ENCODE peak calls at places on chromosomes 6 and 20, in six cellular contexts. Y, D, U, R, T and F are unnamed samples. For H3K4me1, the result is how much of the 10 kb centered on the place peaks cover.

GRCh38 chr6:107555449-107555848 is 65.5 kb downstream of the SOBP start:
- DNase-seq in T (no peak), D (no peak), R (no peak), U (no peak), Y (no peak), F (no peak)

GRCh38 chr6:149249370-149250357 is 67.8 kb upstream of the TAB2 start:
- DNase-seq in T (no peak), Y (no peak), R (no peak), D (no peak), U (no peak), F (no peak)

GRCh38 chr6:132907915-132908314 is 93.5 kb downstream of the RPS12 start:
- DNase-seq in T (peak), D (no peak), Y (no peak), R (no peak), U (no peak), F (no peak)

GRCh38 chr6:1625352-1625773 is 15.6 kb downstream of the FOXC1 start:
- DNase-seq in U (no peak), Y (no peak), R (no peak), T (peak), D (no peak), F (no peak)

GRCh38 chr6:47853766-47854165 is 71.9 kb downstream of the OPN5 start:
- DNase-seq in T (no peak), R (no peak), U (no peak), D (no peak), Y (no peak), F (no peak)

GRCh38 chr6:153131037-153131981 is at the start of gene RGS17:
- DNase-seq in R (no peak), Y (peak), D (peak), U (peak), T (peak), F (no peak)

GRCh38 chr20:23049201-23049932 is at the start of gene THBD:
- DNase-seq in T (peak), D (peak), Y (peak), R (no peak), U (peak), F (peak)

GRCh38 chr6:53179961-53180651 is 31.5 kb upstream of the GCM1 start:
- DNase-seq in Y (no peak), D (no peak), R (no peak), U (peak), T (peak), F (no peak)

GRCh38 chr20:61926796-61927192 is 138.9 kb downstream of the TAF4 start:
- DNase-seq in U (no peak), Y (no peak), D (no peak), R (no peak), T (no peak), F (no peak)

GRCh38 chr6:27161946-27162603 is 85.4 kb upstream of the PRSS16 start:
- DNase-seq in R (no peak), D (no peak), Y (no peak), T (peak), U (no peak), F (no peak)

GRCh38 chr6:149044394-149044965 is 273.0 kb upstream of the TAB2 start:
- DNase-seq in D (no peak), R (no peak), U (no peak), Y (no peak), T (no peak), F (no peak)

GRCh38 chr6:9197726-9198125 is 762.4 kb upstream of the SLC35B3 start:
- DNase-seq in Y (no peak), U (no peak), R (no peak), D (no peak), T (no peak), F (no peak)

GRCh38 chr20:46823271-46823747 is 71.3 kb upstream of the EYA2 start:
- DNase-seq in T (peak), Y (no peak), U (no peak), D (no peak), R (no peak), F (no peak)

GRCh38 chr6:21500894-21501293 is 92.7 kb upstream of the SOX4 start:
- DNase-seq in D (no peak), T (no peak), Y (no peak), U (no peak), R (no peak), F (no peak)

GRCh38 chr20:57882451-57883161 is 172.8 kb upstream of the PMEPA1 start:
- DNase-seq in U (no peak), T (no peak), D (no peak), Y (no peak), R (no peak), F (no peak)

GRCh38 chr6:122832515-122833228 is 43.6 kb downstream of the SMPDL3A start:
- DNase-seq in D (no peak), T (no peak), Y (no peak), R (no peak), U (no peak), F (no peak)

GRCh38 chr6:108736832-108737231 is 111.4 kb upstream of the ARMC2 start:
- DNase-seq in Y (no peak), D (peak), U (no peak), R (no peak), T (peak), F (no peak)

GRCh38 chr6:170113141-170113540 is 177.7 kb downstream of the DLL1 start:
- DNase-seq in U (no peak), R (no peak), T (no peak), D (no peak), Y (no peak), F (no peak)

GRCh38 chr6:13413906-13414555 is 73.4 kb downstream of the GFOD1 start:
- DNase-seq in D (no peak), R (no peak), T (peak), Y (no peak), U (peak), F (peak)

GRCh38 chr20:54475334-54476287 is at the start of gene DOK5:
- DNase-seq in Y (no peak), D (peak), U (peak), T (peak), R (no peak), F (peak)

GRCh38 chr6:13902922-13903321 is 21.8 kb upstream of the RNF182 start:
- DNase-seq in R (no peak), U (no peak), D (no peak), T (no peak), Y (no peak), F (no peak)

GRCh38 chr6:27239258-27239657 is 8.2 kb upstream of the PRSS16 start:
- DNase-seq in R (no peak), Y (no peak), U (no peak), D (no peak), T (no peak), F (no peak)

GRCh38 chr6:108156938-108157233 is 8.9 kb upstream of the NR2E1 start:
- DNase-seq in R (no peak), Y (no peak), U (no peak), D (no peak), T (no peak), F (no peak)

GRCh38 chr20:13220194-13220856 is 749 bp upstream of the ISM1 start:
- DNase-seq in R (no peak), Y (peak), D (peak), U (peak), T (peak), F (no peak)

GRCh38 chr6:119224095-119224701 is 125.4 kb downstream of the MAN1A1 start:
- DNase-seq in U (no peak), T (no peak), D (no peak), R (no peak), Y (no peak), F (no peak)

GRCh38 chr6:40874495-40874894 is 164.5 kb downstream of the UNC5CL start:
- DNase-seq in Y (no peak), R (no peak), D (peak), U (no peak), T (no peak), F (no peak)

GRCh38 chr6:37653933-37654565 is 43.6 kb downstream of the MDGA1 start:
- DNase-seq in R (peak), Y (no peak), U (no peak), T (peak), D (peak), F (no peak)

GRCh38 chr6:722608-723007 is 29.7 kb upstream of the EXOC2 start:
- DNase-seq in T (peak), Y (no peak), R (no peak), D (no peak), U (no peak), F (no peak)

GRCh38 chr6:40376113-40376650 is 211.0 kb downstream of the LRFN2 start:
- DNase-seq in R (no peak), Y (no peak), D (no peak), U (no peak), T (no peak), F (peak)

GRCh38 chr6:7172605-7173185 is 64.9 kb downstream of the RREB1 start:
- DNase-seq in T (peak), D (no peak), R (no peak), U (no peak), Y (no peak), F (no peak)

GRCh38 chr6:7170117-7170732 is 62.5 kb downstream of the RREB1 start:
- DNase-seq in Y (no peak), R (no peak), D (no peak), T (no peak), U (no peak), F (no peak)

GRCh38 chr6:7169296-7169721 is 61.5 kb downstream of the RREB1 start:
- DNase-seq in Y (no peak), T (peak), U (peak), D (no peak), R (no peak), F (peak)

GRCh38 chr6:7171733-7172132 is 64.0 kb downstream of the RREB1 start:
- DNase-seq in Y (no peak), D (no peak), R (no peak), T (no peak), U (no peak), F (no peak)

GRCh38 chr6:7171119-7171518 is 63.4 kb downstream of the RREB1 start:
- DNase-seq in R (no peak), D (no peak), Y (no peak), T (no peak), U (no peak), F (no peak)
- H3K4me1 ChIP-seq in R (under half), D (under half), Y (under half), T (under half), U (half or more), F (half or more)

DNA sequence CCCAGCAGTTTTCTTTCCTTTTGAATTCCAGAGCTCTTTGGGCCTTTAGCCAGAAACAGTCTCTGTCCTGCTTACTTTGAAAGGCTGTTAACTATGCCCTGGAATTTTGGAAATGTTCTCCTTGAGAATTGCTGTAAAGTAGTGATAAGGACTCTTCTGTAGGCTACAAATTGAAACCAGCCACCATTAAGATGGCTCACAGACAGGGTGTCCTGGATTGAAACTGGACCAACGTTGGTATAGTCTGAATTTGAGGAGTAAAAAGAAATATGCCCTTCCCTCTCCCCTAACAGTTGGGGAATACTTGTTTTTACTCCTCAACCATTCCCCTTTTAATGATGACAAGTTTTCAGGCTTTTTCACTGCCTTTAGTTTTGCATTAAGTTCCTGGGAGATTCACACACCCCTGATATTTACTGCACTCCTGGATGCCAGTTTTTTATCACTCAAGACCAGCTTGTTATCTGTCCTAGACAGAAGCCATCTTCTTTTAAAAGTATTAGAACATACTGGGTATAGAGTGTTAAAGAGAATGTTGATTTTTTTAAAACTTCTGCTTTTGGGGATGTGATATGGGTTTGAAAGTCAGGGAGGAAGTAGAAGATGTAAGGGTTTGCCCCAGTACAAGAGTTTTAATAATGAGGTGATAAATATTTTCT is 21.9 kb downstream of the TOP1 start:
- DNase-seq in D (no peak), T (peak), U (no peak), R (no peak), Y (no peak), F (no peak)
- H3K27ac ChIP-seq in D (no peak), T (no peak), U (peak), R (peak), Y (no peak), F (no peak)

GRCh38 chr20:8394308-8394945 is 262.4 kb downstream of the PLCB1 start:
- DNase-seq in R (peak), Y (no peak), D (no peak), T (peak), U (no peak), F (no peak)

GRCh38 chr20:8388707-8389106 is 256.6 kb downstream of the PLCB1 start:
- DNase-seq in D (no peak), U (no peak), Y (no peak), R (no peak), T (peak), F (no peak)

GRCh38 chr20:8389381-8390368 is 257.6 kb downstream of the PLCB1 start:
- DNase-seq in D (no peak), Y (no peak), U (no peak), T (peak), R (no peak), F (no peak)

GRCh38 chr20:8390500-8390899 is 258.4 kb downstream of the PLCB1 start:
- DNase-seq in U (no peak), Y (no peak), D (no peak), R (no peak), T (no peak), F (no peak)

DNA sequence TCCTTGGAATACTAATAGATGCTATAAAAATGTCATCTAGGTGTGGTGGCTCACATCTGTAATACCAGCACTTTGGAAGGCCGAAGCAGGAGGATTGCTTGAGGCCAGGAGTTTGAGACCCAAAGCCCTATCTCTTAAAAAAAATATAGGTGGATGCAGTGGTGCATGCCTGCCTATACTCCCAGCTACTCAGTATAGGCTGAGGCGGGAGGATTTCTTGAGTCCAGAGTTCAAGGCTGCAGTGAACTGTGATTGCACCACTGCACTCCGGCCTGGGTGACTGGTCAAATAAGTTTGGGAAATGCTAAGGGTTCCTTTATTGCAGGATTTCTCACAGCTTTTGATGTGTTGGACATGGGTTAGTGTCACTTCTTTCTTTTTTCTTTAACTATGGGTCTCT is 261.3 kb downstream of the PLCB1 start:
- DNase-seq in T (no peak), R (no peak), D (no peak), U (no peak), Y (no peak), F (no peak)
- H3K4me1 ChIP-seq in T (under half), R (under half), D (under half), U (under half), Y (under half), F (under half)

DNA sequence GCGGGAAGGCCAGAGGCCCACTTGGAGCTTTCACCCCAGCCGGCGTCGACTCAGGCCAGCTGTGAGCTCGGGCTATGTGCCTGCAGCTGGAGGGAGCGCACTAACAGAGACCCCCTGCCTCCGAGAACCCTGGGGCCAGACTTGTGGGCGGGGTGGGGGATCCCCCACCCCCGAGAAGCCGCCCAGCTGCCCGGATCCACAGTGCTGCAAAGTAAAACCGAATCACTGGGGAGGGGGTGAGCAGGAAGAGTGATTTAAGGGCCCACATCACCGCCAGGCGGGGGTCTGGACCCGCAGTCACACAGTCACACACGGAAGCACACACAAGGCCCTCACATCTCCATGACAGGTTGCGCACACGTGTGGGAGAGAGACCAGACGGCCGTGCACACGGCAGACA is 48.7 kb downstream of the KCNQ2 start:
- DNase-seq in D (no peak), R (no peak), T (no peak), U (no peak), Y (no peak), F (no peak)
- H3K27ac ChIP-seq in D (no peak), R (no peak), T (no peak), U (no peak), Y (no peak), F (no peak)

GRCh38 chr6:3194535-3195376 is 32.7 kb downstream of the TUBB2B start:
- DNase-seq in R (no peak), U (no peak), D (peak), T (peak), Y (peak), F (no peak)

GRCh38 chr6:3195695-3196497 is 31.6 kb downstream of the TUBB2B start:
- DNase-seq in U (no peak), R (no peak), Y (no peak), T (no peak), D (peak), F (no peak)

GRCh38 chr6:3190779-3191178 is 33.4 kb upstream of the TUBB2A start:
- DNase-seq in R (no peak), U (no peak), Y (no peak), T (no peak), D (no peak), F (no peak)

GRCh38 chr6:3195377-3195694 is 32.1 kb downstream of the TUBB2B start:
- DNase-seq in D (no peak), R (no peak), T (no peak), U (no peak), Y (no peak), F (no peak)

GRCh38 chr6:3193102-3193837 is 34.2 kb downstream of the TUBB2B start:
- DNase-seq in R (no peak), U (no peak), Y (no peak), T (no peak), D (peak), F (no peak)
- H3K4me1 ChIP-seq in R (under half), U (under half), Y (under half), T (under half), D (under half), F (under half)

GRCh38 chr6:36546664-36546957 is 668 bp downstream of the STK38 start:
- DNase-seq in R (no peak), Y (peak), T (no peak), D (no peak), U (no peak), F (no peak)

GRCh38 chr6:36548401-36548743 is 1.1 kb upstream of the STK38 start:
- DNase-seq in U (no peak), D (no peak), T (no peak), Y (no peak), R (no peak), F (no peak)

GRCh38 chr6:36547646-36548400 is 544 bp upstream of the STK38 start:
- DNase-seq in Y (no peak), D (peak), R (no peak), T (no peak), U (no peak), F (no peak)

GRCh38 chr6:36545767-36546663 is 1.3 kb downstream of the STK38 start:
- DNase-seq in T (peak), R (no peak), Y (no peak), U (no peak), D (no peak), F (no peak)

GRCh38 chr6:36546958-36547645 is at the start of gene STK38:
- DNase-seq in D (peak), R (peak), Y (peak), T (peak), U (peak), F (peak)
- H3K27ac ChIP-seq in D (no peak), R (peak), Y (peak), T (peak), U (peak), F (peak)

GRCh38 chr6:4608361-4609115 is 167.7 kb upstream of the CDYL start:
- DNase-seq in U (no peak), T (no peak), Y (no peak), D (no peak), R (no peak), F (peak)
- H3K4me1 ChIP-seq in U (under half), T (under half), Y (under half), D (under half), R (under half), F (under half)

GRCh38 chr20:45405566-45406259 is 2.4 kb upstream of the DBNDD2 start:
- DNase-seq in Y (peak), D (peak), T (no peak), R (no peak), U (peak), F (no peak)
- H3K27ac ChIP-seq in Y (no peak), D (no peak), T (peak), R (no peak), U (peak), F (peak)